ENCODE peak calls at places on chromosomes 13 and 19, in ten cellular contexts. E is fibroblast of lung; O is tibial artery; R is retinal pigment epithelial cell; J is fibroblast of pulmonary artery; P is IMR-90; I is Caco-2; G is CD8-positive, alpha-beta T cell; Y is cardiac muscle cell; F is cardiac fibroblast. X is an unnamed sample.

GRCh38 chr13:47790755-47791154 is 210.3 kb downstream of the SUCLA2 start:
- DNase-seq in P (no peak), O (no peak), J (no peak), F (no peak), I (no peak), E (no peak), R (no peak), G (no peak), Y (no peak), X (no peak)

GRCh38 chr19:19170053-19170945 is at the start of gene MEF2B:
- DNase-seq in E (peak; percentile 59), P (peak; percentile 30), R (peak; percentile 26), J (peak; percentile 44), Y (peak; percentile 93), F (peak; percentile 58), G (peak; percentile 76), I (peak; percentile 91), O (peak; percentile 47), X (peak; percentile 55)

GRCh38 chr13:87089391-87089790 is 581.8 kb upstream of the SLITRK5 start:
- DNase-seq in I (no peak), P (peak; percentile 95), E (peak; percentile 82), G (no peak), R (no peak), Y (no peak), J (peak; percentile 74), O (no peak), F (peak; percentile 56), X (peak; percentile 78)

GRCh38 chr19:2524840-2525723 is 49.2 kb downstream of the GADD45B start:
- DNase-seq in F (peak; percentile 88), I (peak; percentile 49), G (no peak), P (peak; percentile 75), R (peak; percentile 73), Y (no peak), J (peak; percentile 39), O (no peak), E (peak; percentile 75), X (peak; percentile 76)

GRCh38 chr19:8484331-8484894 is 18.0 kb downstream of the PRAM1 start:
- DNase-seq in E (no peak), P (no peak), J (no peak), F (no peak), Y (no peak), I (no peak), G (no peak), R (peak; percentile 46), O (peak; percentile 79), X (no peak)

GRCh38 chr19:15166700-15167099 is 34.1 kb downstream of the NOTCH3 start:
- DNase-seq in I (no peak), G (no peak), J (no peak), R (no peak), O (no peak), F (peak; percentile 37), E (no peak), P (no peak), Y (no peak), X (no peak)

GRCh38 chr13:95641961-95642621 is 2.4 kb downstream of the DZIP1 start:
- DNase-seq in R (peak; percentile 15), P (peak; percentile 43), J (peak; percentile 50), I (peak; percentile 59), E (peak; percentile 72), O (peak; percentile 27), Y (peak; percentile 32), F (peak; percentile 62), G (no peak), X (peak; percentile 62)

GRCh38 chr13:94825507-94825906 is 113.2 kb upstream of the SOX21 start:
- DNase-seq in Y (peak; percentile 5), I (no peak), F (peak; percentile 20), E (peak; percentile 33), R (peak; percentile 21), O (peak; percentile 78), P (no peak), G (no peak), J (peak; percentile 55), X (peak; percentile 44)

GRCh38 chr19:22935151-22935550 is 67.8 kb downstream of the ZNF728 start:
- DNase-seq in R (no peak), E (no peak), F (no peak), J (no peak), I (no peak), O (no peak), Y (no peak), P (no peak), G (no peak), X (no peak)

GRCh38 chr13:107373551-107373950 is 805.6 kb upstream of the ARGLU1 start:
- DNase-seq in F (peak; percentile 51), Y (peak; percentile 16), J (peak; percentile 77), O (no peak), P (peak; percentile 91), E (peak; percentile 83), R (peak; percentile 59), I (peak; percentile 11), G (no peak), X (peak; percentile 90)

GRCh38 chr19:29485293-29485692 is 40.5 kb upstream of the VSTM2B start:
- DNase-seq in P (no peak), E (no peak), O (no peak), Y (no peak), R (no peak), I (no peak), J (no peak), G (peak; percentile 31), F (no peak), X (no peak)

GRCh38 chr13:49637989-49638388 is 9.7 kb downstream of the ARL11 start:
- DNase-seq in J (no peak), E (no peak), R (no peak), G (no peak), F (no peak), Y (no peak), O (no peak), P (no peak), I (no peak), X (no peak)

GRCh38 chr13:68264692-68265091 is 1034.6 kb upstream of the PCDH9 start:
- DNase-seq in I (no peak), Y (no peak), E (no peak), O (no peak), P (no peak), G (no peak), R (no peak), F (no peak), J (no peak), X (no peak)

GRCh38 chr19:46775642-46776258 is 12.6 kb downstream of the SLC1A5 start:
- DNase-seq in P (no peak), I (no peak), O (no peak), F (no peak), Y (no peak), J (no peak), E (no peak), G (no peak), R (no peak), X (no peak)

GRCh38 chr19:45440873-45441654 is 17.3 kb upstream of the ERCC1 start:
- DNase-seq in I (peak; percentile 39), F (peak; percentile 52), O (no peak), J (peak; percentile 57), G (no peak), R (no peak), Y (peak; percentile 58), P (peak; percentile 57), E (peak; percentile 50), X (peak; percentile 35)

GRCh38 chr19:46297700-46298476 is 1.0 kb downstream of the HIF3A start:
- DNase-seq in J (peak; percentile 92), R (no peak), G (no peak), P (no peak), Y (no peak), F (peak; percentile 55), E (no peak), I (no peak), O (peak; percentile 91), X (peak; percentile 40)

GRCh38 chr13:70310720-70311119 is 202.5 kb upstream of the KLHL1 start:
- DNase-seq in F (no peak), P (no peak), E (peak; percentile 13), G (no peak), R (peak; percentile 20), Y (peak; percentile 72), O (no peak), J (peak; percentile 13), I (peak; percentile 62), X (peak; percentile 66)

GRCh38 chr19:33724723-33725060 is 72.0 kb upstream of the KCTD15 start:
- DNase-seq in O (no peak), E (no peak), F (no peak), Y (no peak), G (no peak), R (no peak), J (no peak), P (no peak), I (no peak), X (no peak)

GRCh38 chr19:7230826-7231225 is 63.4 kb downstream of the INSR start:
- DNase-seq in P (no peak), R (no peak), E (no peak), J (no peak), Y (no peak), F (no peak), I (no peak), O (peak; percentile 46), G (no peak), X (no peak)

GRCh38 chr19:12139309-12139708 is 841 bp downstream of the ZNF20 start:
- DNase-seq in Y (no peak), O (no peak), P (peak; percentile 8), J (no peak), E (peak; percentile 36), I (no peak), G (no peak), F (peak; percentile 26), R (no peak), X (peak; percentile 19)
- TF ChIP-seq CTCF in Y (no peak), O (no peak), P (no peak), J (no peak), E (no peak), I (no peak), G (no peak), F (no peak), R (no peak), X (no peak)

GRCh38 chr19:40908981-40909380 is 26.9 kb upstream of the CYP2A7 start:
- DNase-seq in I (peak; percentile 71), R (no peak), E (no peak), O (no peak), Y (peak; percentile 36), F (peak; percentile 20), J (no peak), P (no peak), G (no peak), X (peak; percentile 5)
- H3K4me3 ChIP-seq in I (no peak overlapping the region), R (no peak overlapping the region), E (no peak overlapping the region), O (no peak overlapping the region), Y (no peak overlapping the region), F (no peak overlapping the region), J (no peak overlapping the region), P (no peak overlapping the region), G (peak overlapping the region; percentile 51), X (no peak overlapping the region)

DNA sequence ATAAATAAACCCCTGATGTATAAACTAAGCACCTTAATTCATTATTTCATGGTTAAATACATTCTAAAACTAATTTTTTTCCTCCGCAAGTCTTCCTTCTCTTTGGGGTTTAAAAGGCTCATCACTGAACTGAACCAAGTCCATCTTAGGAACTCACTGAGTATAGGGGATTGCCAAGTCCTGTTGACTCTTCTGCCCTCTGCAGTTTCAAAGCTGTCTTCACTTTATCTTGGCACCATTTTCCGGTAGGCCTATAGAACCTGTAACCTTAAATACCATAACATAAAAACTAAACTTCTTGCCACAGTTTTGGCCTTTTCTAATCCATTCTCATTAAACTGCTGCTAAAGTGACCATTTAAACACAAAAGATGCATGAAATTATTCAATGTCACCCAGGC is 66.5 kb upstream of the USPL1 start:
- DNase-seq in I (peak; percentile 41), G (no peak), R (peak; percentile 5), Y (peak; percentile 25), F (peak; percentile 57), E (no peak), P (peak; percentile 43), J (peak; percentile 56), O (no peak), X (peak; percentile 18)
- TF ChIP-seq CTCF in I (peak; percentile 33), G (peak; percentile 33), R (peak; percentile 41), Y (peak; percentile 33), F (peak; percentile 27), E (peak; percentile 29), P (peak; percentile 38), J (peak; percentile 30), O (peak; percentile 6), X (peak; percentile 30)

GRCh38 chr19:39319098-39319891 is 1.4 kb downstream of the LRFN1 start:
- DNase-seq in R (no peak), G (no peak), E (no peak), O (no peak), J (no peak), P (no peak), I (no peak), Y (no peak), F (no peak), X (no peak)
- H3K4me3 ChIP-seq in R (peak overlapping the region; percentile 58), G (no peak overlapping the region), E (no peak overlapping the region), O (no peak overlapping the region), J (no peak overlapping the region), P (no peak overlapping the region), I (peak overlapping the region; percentile 95), Y (peak overlapping the region; percentile 99), F (no peak overlapping the region), X (peak overlapping the region; percentile 45)

X was measured in astrocyte of the spinal cord.